ENCODE peak calls at places on chromosome 2, in five cellular contexts. U is CD8-positive, alpha-beta memory T cell; L is OCI-LY7; I is cardiac muscle cell; C is effector memory CD4-positive, alpha-beta T cell. M is an unnamed sample.

GRCh38 chr2:104487381-104487780 is 366.5 kb upstream of the POU3F3 start:
- DNase-seq in C (no peak), I (no peak), U (no peak), L (no peak), M (no peak)

GRCh38 chr2:42770288-42771131 is 6.6 kb upstream of the OXER1 start:
- DNase-seq in U (no peak), C (no peak), I (peak; percentile 82), L (peak; percentile 52), M (no peak)

GRCh38 chr2:61356958-61357350 is 113.9 kb downstream of the USP34 start:
- DNase-seq in U (no peak), C (no peak), I (no peak), L (no peak), M (no peak)

GRCh38 chr2:174929786-174930185 is 75.4 kb downstream of the CHN1 start:
- DNase-seq in L (no peak), I (no peak), U (no peak), C (no peak), M (no peak)

GRCh38 chr2:111030271-111030891 is 90.3 kb upstream of the BCL2L11 start:
- DNase-seq in I (no peak), C (no peak), L (no peak), U (no peak), M (no peak)

GRCh38 chr2:225479386-225479785 is 79.9 kb downstream of the NYAP2 start:
- DNase-seq in U (no peak), C (no peak), L (no peak), I (no peak), M (no peak)

GRCh38 chr2:16948073-16948472 is 282.4 kb upstream of the CYRIA start:
- DNase-seq in I (no peak), L (no peak), U (no peak), C (no peak), M (no peak)

GRCh38 chr2:168801961-168802824 is at the start of gene NOSTRIN:
- DNase-seq in U (no peak), I (peak; percentile 52), C (no peak), L (no peak), M (no peak)

GRCh38 chr2:223270538-223270937 is 218.5 kb downstream of the KCNE4 start:
- DNase-seq in U (no peak), C (no peak), I (no peak), L (no peak), M (no peak)

GRCh38 chr2:238286551-238286950 is 1.9 kb downstream of the PER2 start:
- DNase-seq in U (no peak), C (no peak), I (no peak), L (no peak), M (no peak)

GRCh38 chr2:72892506-72893173 is 5.4 kb downstream of the SPR start:
- DNase-seq in C (peak; percentile 22), L (peak; percentile 70), U (peak; percentile 34), I (peak; percentile 83), M (no peak)

GRCh38 chr2:156526950-156527636 is 90.9 kb downstream of the GPD2 start:
- DNase-seq in I (no peak), L (no peak), U (no peak), C (no peak), M (no peak)

GRCh38 chr2:83650156-83650555 is 808.9 kb downstream of the SUCLG1 start:
- DNase-seq in U (no peak), L (no peak), C (no peak), I (no peak), M (no peak)

GRCh38 chr2:24301599-24301998 is 58.7 kb downstream of the ITSN2 start:
- DNase-seq in L (no peak), I (no peak), U (no peak), C (no peak), M (no peak)

GRCh38 chr2:24304098-24304497 is 56.2 kb downstream of the ITSN2 start:
- DNase-seq in C (no peak), U (no peak), L (no peak), I (peak; percentile 90), M (no peak)

GRCh38 chr2:24307961-24308360 is 52.4 kb downstream of the ITSN2 start:
- DNase-seq in U (no peak), L (no peak), C (no peak), I (no peak), M (no peak)

GRCh38 chr2:24304621-24305020 is 55.7 kb downstream of the ITSN2 start:
- DNase-seq in L (no peak), U (no peak), I (peak; percentile 1), C (no peak), M (no peak)
- H3K27ac ChIP-seq in L (no peak overlapping the region), U (no peak overlapping the region), I (peak overlapping the region; percentile 31), C (no peak overlapping the region), M (peak overlapping the region; percentile 62)

GRCh38 chr2:70283500-70284191 is 9.9 kb downstream of the SNRPG start:
- DNase-seq in I (no peak), C (no peak), U (no peak), L (no peak), M (no peak)
- H3K36me3 ChIP-seq in I (peaks cover 67% of the 10 kb centered on the region), C (peaks cover 77% of the 10 kb centered on the region), U (peaks cover 43% of the 10 kb centered on the region), L (peaks cover 100% of the 10 kb centered on the region), M (peaks cover 34% of the 10 kb centered on the region)

GRCh38 chr2:44549099-44549471 is 187.3 kb downstream of the CAMKMT start:
- DNase-seq in U (no peak), I (no peak), L (no peak), C (no peak), M (no peak)
- H3K4me1 ChIP-seq in U (no peaks in the 10 kb centered on the region), I (peaks cover 11% of the 10 kb centered on the region), L (no peaks in the 10 kb centered on the region), C (no peaks in the 10 kb centered on the region), M (peaks cover 17% of the 10 kb centered on the region)

GRCh38 chr2:232319117-232320037 is 59.2 kb upstream of the ALPP start:
- DNase-seq in U (no peak), I (no peak), C (no peak), L (no peak), M (no peak)

GRCh38 chr2:232316382-232317190 is 62.0 kb upstream of the ALPP start:
- DNase-seq in C (no peak), U (no peak), L (no peak), I (peak; percentile 20), M (no peak)

GRCh38 chr2:232315049-232315922 is 63.3 kb upstream of the ALPP start:
- DNase-seq in U (peak; percentile 84), C (peak; percentile 54), L (no peak), I (no peak), M (peak; percentile 41)

GRCh38 chr2:232318175-232318855 is 60.2 kb upstream of the ALPP start:
- DNase-seq in C (no peak), I (no peak), L (no peak), U (no peak), M (no peak)

GRCh38 chr2:232315923-232316299 is 62.6 kb upstream of the ALPP start:
- DNase-seq in C (no peak), U (no peak), I (no peak), L (no peak), M (no peak)
- H3K27ac ChIP-seq in C (peak overlapping the region; percentile 37), U (peak overlapping the region; percentile 22), I (no peak overlapping the region), L (no peak overlapping the region), M (peak overlapping the region; percentile 92)

GRCh38 chr2:197078535-197078934 is 152.0 kb upstream of the PGAP1 start:
- DNase-seq in C (no peak), L (no peak), I (no peak), U (no peak), M (no peak)
- H3K36me3 ChIP-seq in C (peaks cover 92% of the 10 kb centered on the region), L (peaks cover 64% of the 10 kb centered on the region), I (no peaks in the 10 kb centered on the region), U (peaks cover 70% of the 10 kb centered on the region), M (peaks cover 42% of the 10 kb centered on the region)

DNA sequence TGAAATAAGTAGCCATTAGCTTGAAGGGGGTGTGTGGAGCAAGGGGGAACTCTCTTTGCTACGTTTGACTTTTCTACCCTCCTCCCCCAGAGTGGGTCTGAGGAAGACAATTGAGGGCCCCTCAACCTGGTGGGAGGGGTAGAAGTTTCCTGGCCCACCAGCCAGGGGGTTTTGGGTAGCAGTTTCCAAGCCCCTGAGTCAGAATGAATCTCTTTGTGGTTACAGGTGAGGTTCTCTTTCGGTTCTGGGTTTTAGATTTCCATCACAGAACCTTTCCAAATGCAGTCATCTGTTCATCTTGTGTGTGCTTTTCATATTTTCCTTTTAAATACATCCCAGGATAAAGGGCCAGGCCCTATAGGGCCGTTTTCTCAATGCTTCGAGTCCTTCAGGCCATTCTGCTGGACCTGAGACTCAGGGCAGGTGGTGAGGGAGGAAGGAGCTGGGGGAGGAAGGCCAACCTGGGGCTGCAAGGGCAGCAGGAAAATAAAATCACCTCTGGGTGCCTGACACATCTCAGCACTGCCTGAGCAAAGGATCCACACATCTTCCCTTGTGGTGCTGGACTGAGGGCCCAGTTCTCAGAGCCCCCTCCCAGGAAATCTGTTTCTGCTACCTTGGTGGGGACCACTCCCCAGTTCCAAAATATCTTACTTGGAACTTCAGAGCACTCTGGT is 4.7 kb downstream of the LBH start:
- DNase-seq in I (no peak), C (no peak), U (no peak), L (no peak), M (no peak)
- H3K4me1 ChIP-seq in I (peaks cover 63% of the 10 kb centered on the region), C (peaks cover 80% of the 10 kb centered on the region), U (peaks cover 77% of the 10 kb centered on the region), L (peaks cover 20% of the 10 kb centered on the region), M (peaks cover 6% of the 10 kb centered on the region)

GRCh38 chr2:165952600-165953210 is 871 bp downstream of the TTC21B start:
- DNase-seq in U (no peak), I (no peak), C (no peak), L (peak; percentile 3), M (no peak)
- H3K27ac ChIP-seq in U (peak overlapping the region; percentile 76), I (peak overlapping the region; percentile 84), C (peak overlapping the region; percentile 69), L (peak overlapping the region; percentile 55), M (peak overlapping the region; percentile 78)

GRCh38 chr2:74198461-74199274 is at the start of gene MTHFD2:
- DNase-seq in I (peak; percentile 97), C (peak; percentile 81), L (peak; percentile 99), U (peak; percentile 85), M (peak; percentile 57)

GRCh38 chr2:74201596-74201995 is 3.2 kb downstream of the MTHFD2 start:
- DNase-seq in I (no peak), L (no peak), U (no peak), C (no peak), M (no peak)

GRCh38 chr2:74199871-74200305 is 1.5 kb downstream of the MTHFD2 start:
- DNase-seq in I (no peak), U (no peak), C (no peak), L (peak; percentile 35), M (no peak)

GRCh38 chr2:74199275-74199701 is 873 bp downstream of the MTHFD2 start:
- DNase-seq in L (no peak), U (no peak), I (no peak), C (no peak), M (no peak)

DNA sequence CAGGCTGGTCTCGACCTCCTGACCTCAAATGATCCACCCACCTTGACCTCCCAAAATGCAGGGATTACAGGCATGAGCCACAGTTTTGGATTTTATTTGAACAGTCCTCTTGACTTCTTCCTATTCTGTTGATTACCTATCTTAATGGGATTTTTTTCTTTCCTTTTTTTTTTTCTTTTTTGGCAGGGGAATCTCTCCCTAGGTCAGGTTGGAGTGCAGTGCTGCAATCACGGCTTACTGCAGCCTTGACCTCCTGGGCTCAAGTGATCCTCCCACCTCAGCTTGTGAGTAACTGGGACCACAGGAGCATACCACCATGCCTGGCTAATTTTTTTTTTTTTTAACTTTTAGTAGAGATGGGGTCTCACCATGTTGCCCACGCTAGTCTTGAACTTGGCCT is 2.8 kb downstream of the MTHFD2 start:
- DNase-seq in U (no peak), L (no peak), I (no peak), C (no peak), M (no peak)
- H3K36me3 ChIP-seq in U (no peaks in the 10 kb centered on the region), L (peaks cover 69% of the 10 kb centered on the region), I (no peaks in the 10 kb centered on the region), C (no peaks in the 10 kb centered on the region), M (no peaks in the 10 kb centered on the region)

M was measured in esophagus squamous epithelium.